ENCODE peak calls at places on chromosomes 4 and X, in nine cellular contexts. Z, O, M, C, F, J, P, B and T are unnamed samples.

GRCh38 chrX:137548261-137548660 is 17.7 kb upstream of the ZIC3 start:
- DNase-seq in Z (no peak), F (no peak), B (no peak), O (no peak), J (no peak), P (no peak), C (no peak), M (no peak), T (no peak)

GRCh38 chr4:108058685-108059440 is 69.2 kb downstream of the HADH start:
- DNase-seq in J (no peak), M (no peak), F (peak), Z (peak), O (no peak), P (peak), C (no peak), B (no peak), T (no peak)

GRCh38 chrX:78104447-78105176 is 564 bp downstream of the PGK1 start:
- DNase-seq in P (peak), Z (no peak), J (peak), B (no peak), M (peak), O (peak), F (peak), C (peak), T (no peak)

GRCh38 chrX:68697036-68697435 is 49.6 kb downstream of the STARD8 start:
- DNase-seq in C (no peak), Z (no peak), B (no peak), P (no peak), F (no peak), J (no peak), M (no peak), O (no peak), T (no peak)

GRCh38 chr4:101039367-101039766 is 308.0 kb downstream of the PPP3CA start:
- DNase-seq in B (no peak), Z (no peak), C (peak), J (no peak), O (no peak), P (no peak), F (no peak), M (no peak), T (no peak)

GRCh38 chr4:112853662-112854256 is 195.7 kb upstream of the ANK2 start:
- DNase-seq in Z (no peak), J (no peak), C (no peak), M (no peak), B (no peak), P (peak), F (no peak), O (peak), T (no peak)

GRCh38 chr4:173919861-173920260 is 363.6 kb downstream of the FBXO8 start:
- DNase-seq in M (no peak), C (no peak), P (no peak), O (no peak), B (no peak), F (no peak), Z (no peak), J (no peak), T (no peak)

GRCh38 chr4:176309772-176310171 is 10.0 kb upstream of the SPCS3 start:
- DNase-seq in Z (no peak), F (peak), O (peak), M (no peak), P (peak), C (no peak), B (no peak), J (no peak), T (no peak)

GRCh38 chr4:151993521-151993920 is 232.7 kb upstream of the GATB start:
- DNase-seq in O (no peak), B (no peak), Z (no peak), M (no peak), P (no peak), C (no peak), J (no peak), F (no peak), T (no peak)

GRCh38 chrX:150968862-150969720 is 14.0 kb upstream of the HMGB3 start:
- DNase-seq in B (no peak), Z (no peak), P (no peak), C (no peak), J (no peak), M (no peak), F (no peak), O (no peak), T (no peak)